ENCODE peak calls at places on chromosomes 13 and 19, in seven cellular contexts. P is A549, R is HCT116, E is K562, B is SK-N-SH, K is HepG2, F is GM12878. J is an unnamed sample.

GRCh38 chr19:11480081-11480926 is 542 bp downstream of the ELAVL3 start:
- DNase-seq in P (no peak), R (no peak), E (peak; percentile 5), B (peak; percentile 70), K (no peak), F (no peak), J (no peak)

GRCh38 chr13:109974354-109974753 is 188.0 kb upstream of the IRS2 start:
- DNase-seq in P (no peak), R (no peak), E (no peak), B (no peak), K (no peak), F (no peak), J (no peak)

GRCh38 chr13:27374650-27375049 is 49.8 kb upstream of the GTF3A start:
- DNase-seq in P (peak; percentile 76), R (peak; percentile 85), E (peak; percentile 69), B (peak; percentile 75), K (peak; percentile 74), F (no peak), J (no peak)

GRCh38 chr13:113935523-113935922 is 38.4 kb downstream of the C13orf46 start:
- DNase-seq in P (no peak), R (no peak), E (no peak), B (peak; percentile 55), K (no peak), F (no peak), J (no peak)

GRCh38 chr13:100513987-100514670 is 74.5 kb downstream of the GGACT start:
- DNase-seq in P (no peak), R (no peak), E (no peak), B (no peak), K (no peak), F (no peak), J (no peak)

GRCh38 chr13:106859505-106859904 is 291.6 kb upstream of the ARGLU1 start:
- DNase-seq in P (no peak), R (no peak), E (no peak), B (no peak), K (no peak), F (no peak), J (no peak)

GRCh38 chr19:15195381-15195964 is 5.3 kb downstream of the NOTCH3 start:
- DNase-seq in P (peak; percentile 33), R (no peak), E (peak; percentile 60), B (peak; percentile 94), K (no peak), F (no peak), J (no peak)

GRCh38 chr19:29714953-29715694 is at the start of gene C19orf12:
- DNase-seq in P (peak; percentile 63), R (no peak), E (peak; percentile 86), B (peak; percentile 93), K (peak; percentile 18), F (no peak), J (no peak)

GRCh38 chr19:10288662-10289166 is 1.0 kb upstream of the ICAM5 start:
- DNase-seq in P (peak; percentile 85), R (peak; percentile 74), E (peak; percentile 83), B (peak; percentile 83), K (peak; percentile 77), F (no peak), J (no peak)

GRCh38 chr13:113109151-113110047 is 3.8 kb downstream of the F7 start:
- DNase-seq in P (no peak), R (no peak), E (no peak), B (no peak), K (no peak), F (no peak), J (no peak)

GRCh38 chr13:113183450-113184129 is 24.9 kb downstream of the PCID2 start:
- DNase-seq in P (no peak), R (no peak), E (no peak), B (no peak), K (peak; percentile 85), F (no peak), J (no peak)

GRCh38 chr19:43468354-43469159 is 3.1 kb upstream of the LYPD3 start:
- DNase-seq in P (no peak), R (no peak), E (no peak), B (no peak), K (no peak), F (no peak), J (no peak)

GRCh38 chr19:56976300-56976699 is 135.8 kb upstream of the PEG3 start:
- DNase-seq in P (no peak), R (no peak), E (no peak), B (no peak), K (peak; percentile 72), F (no peak), J (no peak)
- H3K9me3 ChIP-seq in P (peaks cover 69% of the 10 kb centered on the region), R (peaks cover 34% of the 10 kb centered on the region), E (no peaks in the 10 kb centered on the region), B (no peaks in the 10 kb centered on the region), K (no peaks in the 10 kb centered on the region), F (no peaks in the 10 kb centered on the region), J (no peaks in the 10 kb centered on the region)

GRCh38 chr13:48162182-48162581 is 67.3 kb upstream of the MED4 start:
- DNase-seq in P (no peak), R (no peak), E (no peak), B (no peak), K (no peak), F (no peak), J (no peak)

GRCh38 chr13:48161530-48162179 is 66.8 kb upstream of the MED4 start:
- DNase-seq in P (no peak), R (no peak), E (no peak), B (no peak), K (no peak), F (no peak), J (no peak)

GRCh38 chr13:48158915-48159314 is 64.0 kb upstream of the MED4 start:
- DNase-seq in P (no peak), R (no peak), E (no peak), B (no peak), K (no peak), F (no peak), J (no peak)

GRCh38 chr13:48159436-48160225 is 64.7 kb upstream of the MED4 start:
- DNase-seq in P (no peak), R (no peak), E (no peak), B (no peak), K (no peak), F (no peak), J (no peak)

GRCh38 chr13:48160879-48161278 is 66.0 kb upstream of the MED4 start:
- DNase-seq in P (no peak), R (no peak), E (no peak), B (no peak), K (no peak), F (no peak), J (no peak)
- H3K27ac ChIP-seq in P (peak overlapping the region; percentile 75), R (no peak overlapping the region), E (peak overlapping the region; percentile 63), B (no peak overlapping the region), K (no peak overlapping the region), F (no peak overlapping the region), J (no peak overlapping the region)

DNA sequence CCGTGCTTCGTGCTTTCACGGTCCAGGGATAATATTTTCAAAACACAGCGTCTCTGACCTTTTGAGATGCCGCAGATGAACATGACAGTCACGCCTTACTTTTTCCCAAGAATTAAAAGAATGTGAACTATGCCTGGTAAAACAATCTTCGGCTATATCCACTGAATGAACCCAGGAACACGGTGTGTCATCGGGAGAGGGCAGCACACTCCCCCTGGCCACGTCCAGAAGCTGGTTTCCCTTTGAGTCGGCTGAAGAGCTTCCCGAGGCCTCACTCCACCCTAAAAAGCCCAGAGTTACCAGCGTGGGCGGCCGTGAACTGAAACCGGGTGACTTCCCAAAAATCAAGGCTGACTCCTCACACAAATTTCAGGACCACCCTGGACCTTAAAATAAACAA is 22.9 kb upstream of the SHISA2 start:
- DNase-seq in P (no peak), R (no peak), E (no peak), B (no peak), K (peak; percentile 50), F (no peak), J (no peak)
- TF ChIP-seq REST in P (no peak), R (no peak), E (no peak), B (no peak), K (no peak), F (no peak), J (no peak)

DNA sequence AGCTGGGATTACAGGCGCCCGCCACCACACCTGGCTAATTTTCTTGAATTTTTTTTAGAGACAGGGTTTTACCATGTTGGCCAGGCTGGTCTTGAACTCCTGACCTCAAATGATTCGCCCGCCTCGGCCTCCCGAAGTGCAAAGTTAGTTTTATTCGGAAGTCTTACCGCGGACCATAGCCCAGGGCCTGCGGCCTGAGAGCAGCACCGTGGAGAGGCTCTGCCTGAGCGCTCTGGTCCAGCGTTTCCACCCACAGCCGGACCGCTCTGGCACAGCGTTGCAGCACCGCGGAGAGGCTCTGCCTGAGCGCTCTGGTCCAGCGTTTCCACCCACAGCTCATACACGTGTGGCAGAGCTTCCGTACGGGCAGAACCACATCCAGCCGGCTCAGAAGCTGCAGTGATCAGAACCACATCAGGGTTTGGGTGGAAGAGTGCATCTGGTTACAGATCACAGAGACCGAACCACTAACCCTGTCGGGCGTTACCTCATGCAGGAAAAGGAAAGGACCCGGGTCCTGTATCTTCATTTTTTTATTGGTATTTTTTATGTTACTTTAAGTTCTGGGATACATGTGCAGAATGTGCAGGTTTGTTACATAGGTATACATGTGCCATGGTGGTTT is 102.4 kb upstream of the SOX1 start:
- DNase-seq in P (no peak), R (no peak), E (no peak), B (no peak), K (no peak), F (no peak), J (no peak)
- H3K9me3 ChIP-seq in P (no peaks in the 10 kb centered on the region), R (no peaks in the 10 kb centered on the region), E (no peaks in the 10 kb centered on the region), B (no peaks in the 10 kb centered on the region), K (no peaks in the 10 kb centered on the region), F (no peaks in the 10 kb centered on the region), J (no peaks in the 10 kb centered on the region)

DNA sequence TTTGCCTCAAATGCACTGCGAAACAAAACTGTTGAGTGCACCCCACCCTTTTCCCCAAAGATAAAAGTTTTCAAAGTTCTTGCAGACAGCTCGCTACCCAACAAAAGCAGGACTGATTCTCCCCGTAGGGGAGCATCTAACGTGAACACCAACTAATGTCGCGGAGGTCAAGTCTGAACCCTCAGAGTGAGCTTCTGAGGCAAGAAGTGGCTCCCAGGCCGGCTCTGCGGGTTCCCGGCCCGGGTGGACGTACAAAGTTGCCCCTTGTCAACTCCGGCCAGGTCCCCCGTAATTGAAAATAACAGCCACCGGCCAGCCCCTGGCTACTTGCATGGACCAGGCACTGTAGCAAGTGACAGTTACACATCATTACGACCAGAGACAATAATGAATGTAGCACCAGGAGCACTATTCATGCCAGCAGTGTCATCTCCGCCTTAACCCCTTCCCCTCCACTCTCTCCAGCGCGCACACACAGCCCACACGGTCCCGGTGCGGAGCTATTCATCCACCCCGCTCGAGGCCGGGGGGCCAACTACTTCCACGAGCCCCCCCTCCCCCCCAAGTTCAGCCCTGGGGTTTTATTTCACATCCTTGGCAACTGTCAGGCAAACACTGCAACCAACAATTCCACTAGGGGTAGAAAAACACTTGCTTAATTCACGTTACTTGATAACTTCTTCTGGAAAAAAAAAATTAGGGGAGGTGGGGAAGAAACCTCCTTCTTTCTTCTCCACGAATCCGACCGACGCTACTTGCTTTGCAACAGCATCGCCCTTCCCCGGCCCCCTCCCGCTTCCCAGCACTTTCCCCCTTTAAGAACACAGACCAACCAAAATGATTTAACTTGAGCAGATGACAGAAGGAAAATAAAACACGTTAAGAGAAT is 1.2 kb downstream of the KLF12 start:
- DNase-seq in P (no peak), R (no peak), E (no peak), B (peak; percentile 48), K (no peak), F (no peak), J (no peak)
- H3K27ac ChIP-seq in P (peak overlapping the region; percentile 98), R (peak overlapping the region; percentile 49), E (no peak overlapping the region), B (peak overlapping the region; percentile 92), K (peak overlapping the region; percentile 33), F (peak overlapping the region; percentile 48), J (peak overlapping the region; percentile 17)

DNA sequence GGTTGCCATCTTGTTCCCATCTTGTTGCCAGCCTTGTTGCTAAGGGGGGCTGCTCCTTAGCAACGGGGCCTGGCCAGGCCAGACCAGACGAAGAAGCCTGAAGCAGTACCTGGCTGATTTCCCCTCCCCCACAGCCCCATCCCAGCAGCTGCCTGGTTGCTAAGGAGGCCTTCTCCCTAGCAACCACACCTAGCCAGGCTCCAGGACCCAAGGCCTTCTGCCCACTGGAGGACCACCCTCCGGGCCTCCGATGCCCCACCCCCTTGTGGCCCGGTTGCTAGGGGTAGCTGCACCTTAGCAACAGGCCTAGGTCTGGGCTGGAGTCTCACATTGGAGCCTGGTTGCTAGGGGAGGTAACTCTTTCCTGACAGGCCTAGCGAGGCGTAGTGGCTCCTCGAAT is 3.9 kb downstream of the PRRG2 start:
- DNase-seq in P (no peak), R (no peak), E (no peak), B (peak; percentile 54), K (no peak), F (no peak), J (no peak)
- TF ChIP-seq REST in P (no peak), R (no peak), E (no peak), B (no peak), K (no peak), F (no peak), J (no peak)

J was measured in Panc1.